ENCODE peak calls at places on chromosomes 16 and 17, in four cellular contexts. J is heart left ventricle, A is IMR-90, G is PC-3. Z is an unnamed sample.

GRCh38 chr17:13544292-13544691 is 57.4 kb downstream of the HS3ST3A1 start:
- DNase-seq in G (peak; percentile 87), J (no peak), A (peak; percentile 98), Z (peak; percentile 95)

GRCh38 chr16:228151-228855 is 946 bp downstream of the LUC7L start:
- DNase-seq in A (peak; percentile 10), G (peak; percentile 5), J (no peak), Z (no peak)

GRCh38 chr16:15899538-15900100 is 11.2 kb upstream of the CEP20 start:
- DNase-seq in G (peak; percentile 95), J (no peak), A (peak; percentile 89), Z (peak; percentile 84)

GRCh38 chr17:57050303-57050702 is 34.7 kb upstream of the AKAP1 start:
- DNase-seq in A (no peak), J (no peak), G (no peak), Z (no peak)

GRCh38 chr16:66150691-66151090 is 215.8 kb upstream of the CDH5 start:
- DNase-seq in A (peak; percentile 28), G (no peak), J (no peak), Z (peak; percentile 89)

GRCh38 chr17:49190932-49191331 is 19.4 kb downstream of the GNGT2 start:
- DNase-seq in G (no peak), A (no peak), J (no peak), Z (no peak)

GRCh38 chr17:7881655-7882054 is 6.9 kb upstream of the CHD3 start:
- DNase-seq in J (no peak), A (no peak), G (no peak), Z (no peak)

GRCh38 chr17:38557836-38558750 is 47.7 kb downstream of the SRCIN1 start:
- DNase-seq in A (peak; percentile 86), G (peak; percentile 94), J (peak; percentile 95), Z (peak; percentile 90)

GRCh38 chr16:59341368-59341767 is 607.3 kb upstream of the GOT2 start:
- DNase-seq in G (no peak), A (no peak), J (no peak), Z (no peak)

GRCh38 chr17:7258731-7259554 is 3.3 kb downstream of the CLDN7 start:
- DNase-seq in G (peak; percentile 38), A (peak; percentile 27), J (no peak), Z (peak; percentile 66)

GRCh38 chr17:77100009-77100408 is 40.8 kb upstream of the SEC14L1 start:
- DNase-seq in J (peak; percentile 88), A (no peak), G (no peak), Z (no peak)

GRCh38 chr17:49696233-49696761 is 11.5 kb downstream of the SLC35B1 start:
- DNase-seq in A (peak; percentile 17), G (no peak), J (no peak), Z (no peak)

GRCh38 chr16:1929578-1930337 is 11.5 kb upstream of the HS3ST6 start:
- DNase-seq in A (peak; percentile 72), J (peak; percentile 97), G (peak; percentile 80), Z (peak; percentile 79)

GRCh38 chr16:3044708-3045107 is 1.7 kb upstream of the MMP25 start:
- DNase-seq in G (no peak), J (no peak), A (no peak), Z (no peak)

GRCh38 chr17:30225112-30225511 is 10.4 kb downstream of the SLC6A4 start:
- DNase-seq in A (no peak), J (no peak), G (no peak), Z (no peak)

GRCh38 chr17:17208013-17208412 is 1.9 kb upstream of the PLD6 start:
- DNase-seq in J (no peak), G (no peak), A (no peak), Z (no peak)

GRCh38 chr17:18259621-18260331 is 686 bp upstream of the MIEF2 start:
- DNase-seq in J (no peak), G (peak; percentile 82), A (peak; percentile 20), Z (peak; percentile 55)

GRCh38 chr17:74852237-74853047 is 7.2 kb downstream of the GRIN2C start:
- DNase-seq in J (no peak), A (no peak), G (no peak), Z (no peak)

GRCh38 chr16:57304169-57305061 is 19.9 kb upstream of the PLLP start:
- DNase-seq in G (peak; percentile 82), A (peak; percentile 55), J (peak; percentile 56), Z (peak; percentile 71)

DNA sequence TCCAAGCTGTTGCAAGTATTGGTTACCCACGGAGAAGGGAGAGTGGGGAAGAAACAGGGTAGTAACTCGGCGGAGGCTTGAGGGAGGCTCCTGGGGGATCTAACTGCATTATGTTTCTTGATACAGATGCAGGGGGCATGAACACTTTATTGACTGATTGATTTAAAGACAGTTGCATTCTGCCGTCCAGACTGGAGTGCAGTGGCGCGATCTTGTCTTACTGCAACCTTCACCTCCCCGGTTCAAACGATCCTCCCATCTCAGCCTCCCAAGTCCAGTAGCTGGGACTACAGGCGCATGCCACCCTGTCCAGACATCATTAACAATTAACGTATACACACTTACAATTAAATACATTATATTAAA is 15.1 kb upstream of the ERN2 start:
- DNase-seq in J (no peak), G (no peak), A (no peak), Z (no peak)
- TF ChIP-seq CTCF in J (no peak), G (no peak), A (no peak), Z (no peak)

GRCh38 chr16:27722266-27722636 is 172.3 kb downstream of the KATNIP start:
- DNase-seq in G (no peak), A (no peak), J (no peak), Z (no peak)

GRCh38 chr16:27718767-27719445 is 169.0 kb downstream of the KATNIP start:
- DNase-seq in G (no peak), J (peak; percentile 13), A (no peak), Z (no peak)

GRCh38 chr16:27721548-27722265 is 171.8 kb downstream of the KATNIP start:
- DNase-seq in J (peak; percentile 77), A (peak; percentile 78), G (no peak), Z (peak; percentile 97)

GRCh38 chr16:27722892-27723450 is 173.0 kb downstream of the KATNIP start:
- DNase-seq in A (no peak), G (no peak), J (peak; percentile 27), Z (no peak)

DNA sequence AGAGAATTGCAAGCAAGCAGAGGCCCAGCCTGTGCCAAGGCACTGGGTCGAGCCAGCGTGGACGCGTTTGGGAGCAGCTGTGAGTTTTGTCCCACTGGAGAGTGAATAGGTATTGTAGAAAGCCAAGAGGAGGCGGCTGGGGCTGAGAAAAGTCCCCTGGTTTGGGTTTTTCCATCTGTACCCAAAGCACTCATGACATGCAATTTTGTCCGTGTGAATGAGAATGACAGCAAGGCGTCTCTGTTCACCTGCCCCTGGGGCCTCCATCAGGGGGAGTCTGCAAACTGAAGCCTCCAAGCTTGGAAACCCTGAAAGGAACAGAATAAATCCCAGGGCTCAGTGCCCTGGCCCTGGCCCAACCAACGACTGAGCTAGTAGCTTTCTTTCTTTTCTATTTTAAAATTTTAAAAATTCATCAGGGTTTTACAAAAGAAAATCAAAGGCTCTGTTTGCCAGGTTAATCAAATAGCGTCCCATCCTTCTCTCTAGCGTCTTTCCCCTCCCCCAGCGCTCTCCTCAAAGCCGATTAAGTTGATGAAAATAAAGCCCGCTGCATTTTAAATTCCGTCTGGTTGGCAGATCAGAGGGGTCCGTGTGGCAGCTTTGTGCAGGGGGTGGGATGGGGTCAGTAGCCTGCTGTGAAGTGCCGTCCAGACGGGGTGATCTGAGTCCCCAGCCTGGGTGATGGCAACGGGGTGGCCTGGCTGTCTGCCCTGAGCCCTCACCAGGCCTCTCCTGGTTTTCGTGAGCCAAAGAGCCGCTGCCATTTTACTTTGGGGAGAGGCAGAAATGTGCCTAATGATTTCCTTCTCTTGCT is 171.0 kb downstream of the KATNIP start:
- DNase-seq in J (peak; percentile 56), A (no peak), G (no peak), Z (no peak)
- H3K4me3 ChIP-seq in J (no peak overlapping the region), A (no peak overlapping the region), G (no peak overlapping the region), Z (no peak overlapping the region)

GRCh38 chr17:78135858-78136500 is 5.4 kb downstream of the TMC8 start:
- DNase-seq in G (no peak), A (no peak), J (no peak), Z (no peak)

GRCh38 chr17:78138204-78139060 is 7.8 kb upstream of the C17orf99 start:
- DNase-seq in A (no peak), J (no peak), G (no peak), Z (no peak)

GRCh38 chr17:78134899-78135385 is 4.4 kb downstream of the TMC8 start:
- DNase-seq in J (no peak), G (no peak), A (no peak), Z (no peak)

GRCh38 chr17:78140169-78141051 is 5.8 kb upstream of the C17orf99 start:
- DNase-seq in G (peak; percentile 100), J (peak; percentile 96), A (peak; percentile 21), Z (peak; percentile 53)

DNA sequence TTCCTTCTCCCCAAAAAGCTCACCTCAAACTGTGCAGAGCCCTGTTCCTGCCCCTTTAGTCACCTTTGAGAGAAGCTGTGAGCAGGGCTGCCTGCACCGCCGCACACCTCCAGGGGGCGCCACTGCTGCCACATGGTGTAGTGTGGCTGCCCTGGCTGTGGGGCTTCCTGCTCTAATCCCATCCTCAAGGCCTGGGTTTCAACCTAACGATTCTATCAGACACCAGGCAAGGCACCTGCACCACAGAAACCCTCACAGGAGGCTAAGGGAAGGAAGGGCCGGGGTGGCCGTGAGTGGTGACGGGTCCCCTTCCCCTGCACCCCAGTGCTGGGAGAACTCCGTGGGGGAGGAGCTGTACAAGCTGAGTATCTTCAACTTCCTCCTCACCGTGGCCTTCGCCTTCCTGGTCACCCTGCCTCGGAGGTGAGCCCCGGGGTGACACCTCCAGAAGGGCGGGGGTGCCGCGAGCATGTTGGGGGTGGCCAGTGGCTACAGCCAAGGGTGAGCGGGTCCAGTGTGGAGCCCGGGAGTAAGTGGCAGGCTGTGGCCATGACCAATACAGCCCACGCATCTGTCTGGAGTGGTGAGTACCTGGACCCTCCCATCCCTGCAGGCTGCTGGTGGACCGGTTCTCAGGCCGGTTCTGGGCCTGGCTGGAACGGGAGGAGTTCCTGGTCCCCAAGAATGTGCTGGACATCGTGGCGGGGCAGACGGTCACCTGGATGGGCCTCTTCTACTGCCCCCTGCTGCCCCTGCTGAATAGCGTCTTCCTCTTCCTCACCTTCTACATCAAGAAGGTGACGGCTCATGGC is 7.0 kb downstream of the TMC8 start:
- DNase-seq in J (no peak), G (no peak), A (no peak), Z (no peak)
- TF ChIP-seq CTCF in J (no peak), G (peak; percentile 79), A (peak; percentile 13), Z (peak; percentile 19)

GRCh38 chr16:8893976-8894690 is 12.0 kb downstream of the LITAFD start:
- DNase-seq in G (no peak), J (no peak), A (no peak), Z (no peak)

GRCh38 chr16:8890549-8890921 is 8.4 kb downstream of the LITAFD start:
- DNase-seq in J (no peak), G (no peak), A (no peak), Z (no peak)

GRCh38 chr16:8893426-8893825 is 11.3 kb downstream of the LITAFD start:
- DNase-seq in A (no peak), G (no peak), J (no peak), Z (no peak)

GRCh38 chr16:8889893-8890548 is 7.9 kb downstream of the LITAFD start:
- DNase-seq in J (no peak), G (no peak), A (no peak), Z (no peak)

DNA sequence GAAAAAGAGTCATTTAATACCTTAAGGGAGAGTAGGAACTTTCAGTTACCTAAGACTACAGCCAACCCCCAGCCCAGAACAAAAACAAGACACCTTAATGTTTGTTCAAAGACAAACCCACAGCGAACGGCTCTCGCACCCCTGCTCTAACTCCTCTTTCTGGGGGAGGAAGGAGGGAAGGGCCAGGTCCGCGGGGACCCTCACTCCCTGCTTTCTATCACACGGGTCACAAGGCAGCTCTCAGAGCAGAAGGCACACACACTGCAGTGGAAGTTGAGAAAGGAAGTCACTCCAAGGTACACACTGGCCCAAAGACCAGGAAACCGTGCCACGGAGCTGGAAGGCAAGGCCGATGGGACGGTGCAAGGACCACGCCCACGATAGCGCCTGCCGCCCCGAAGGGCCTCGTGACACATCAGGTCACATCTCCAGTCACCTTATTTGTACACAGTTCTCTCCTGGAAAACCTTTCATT is 10.0 kb downstream of the LITAFD start:
- DNase-seq in G (no peak), J (no peak), A (no peak), Z (no peak)
- H3K4me3 ChIP-seq in G (no peak overlapping the region), J (no peak overlapping the region), A (no peak overlapping the region), Z (no peak overlapping the region)

Z was measured in AG10803.